ENCODE peak calls at places on chromosomes 11 and 22, in five cellular contexts. One of them, this sample, is unnamed.

GRCh38 chr11:69157156-69157821 is 1.6 kb downstream of the SMIM38 start:
- DNase-seq in nephron progenitor cell: peak
- DNase-seq in GM04503: no peak
- DNase-seq in sciatic nerve: peak
- DNase-seq in endothelial cell of umbilical vein: peak
- DNase-seq in this sample: no peak

GRCh38 chr11:35917676-35918075 is 26.2 kb upstream of the LDLRAD3 start:
- DNase-seq in nephron progenitor cell: no peak
- DNase-seq in GM04503: no peak
- DNase-seq in sciatic nerve: no peak
- DNase-seq in endothelial cell of umbilical vein: no peak
- DNase-seq in this sample: no peak

GRCh38 chr11:132367293-132367692 is 996.9 kb downstream of the NTM start:
- DNase-seq in nephron progenitor cell: no peak
- DNase-seq in GM04503: no peak
- DNase-seq in sciatic nerve: no peak
- DNase-seq in endothelial cell of umbilical vein: no peak
- DNase-seq in this sample: no peak

GRCh38 chr22:22612516-22612915 is 31.9 kb upstream of the GGTLC2 start:
- DNase-seq in nephron progenitor cell: no peak
- DNase-seq in GM04503: no peak
- DNase-seq in sciatic nerve: no peak
- DNase-seq in endothelial cell of umbilical vein: no peak
- DNase-seq in this sample: no peak

GRCh38 chr11:2740275-2740940 is 40.6 kb upstream of the KCNQ1OT1 start:
- DNase-seq in nephron progenitor cell: no peak
- DNase-seq in GM04503: no peak
- DNase-seq in sciatic nerve: peak
- DNase-seq in endothelial cell of umbilical vein: no peak
- DNase-seq in this sample: no peak

GRCh38 chr11:64036081-64037026 is 623 bp downstream of the FLRT1 start:
- DNase-seq in nephron progenitor cell: peak
- DNase-seq in GM04503: no peak
- DNase-seq in sciatic nerve: no peak
- DNase-seq in endothelial cell of umbilical vein: no peak
- DNase-seq in this sample: peak

GRCh38 chr22:45006101-45006872 is 3.5 kb downstream of the PHF21B start:
- DNase-seq in nephron progenitor cell: no peak
- DNase-seq in GM04503: no peak
- DNase-seq in sciatic nerve: no peak
- DNase-seq in endothelial cell of umbilical vein: no peak
- DNase-seq in this sample: no peak

GRCh38 chr22:29480512-29481264 is 670 bp downstream of the NEFH start:
- DNase-seq in nephron progenitor cell: peak
- DNase-seq in GM04503: no peak
- DNase-seq in sciatic nerve: no peak
- DNase-seq in endothelial cell of umbilical vein: peak
- DNase-seq in this sample: peak

GRCh38 chr22:19826619-19826950 is 28.1 kb downstream of the GNB1L start:
- DNase-seq in nephron progenitor cell: no peak
- DNase-seq in GM04503: no peak
- DNase-seq in sciatic nerve: no peak
- DNase-seq in endothelial cell of umbilical vein: no peak
- DNase-seq in this sample: no peak

GRCh38 chr11:56521955-56522354 is 21.1 kb downstream of the OR5M11 start:
- DNase-seq in nephron progenitor cell: no peak
- DNase-seq in GM04503: no peak
- DNase-seq in sciatic nerve: no peak
- DNase-seq in endothelial cell of umbilical vein: no peak
- DNase-seq in this sample: no peak

GRCh38 chr11:18012906-18013781 is at the start of gene SERGEF:
- DNase-seq in nephron progenitor cell: peak
- DNase-seq in GM04503: peak
- DNase-seq in sciatic nerve: peak
- DNase-seq in endothelial cell of umbilical vein: peak
- DNase-seq in this sample: peak

GRCh38 chr11:61111060-61111435 is 8.8 kb downstream of the CD5 start:
- DNase-seq in nephron progenitor cell: no peak
- DNase-seq in GM04503: no peak
- DNase-seq in sciatic nerve: no peak
- DNase-seq in endothelial cell of umbilical vein: no peak
- DNase-seq in this sample: no peak